ENCODE peak calls at places on chromosomes 2 and 18, in six cellular contexts. T is transverse colon, G is uterus, U is MM.1S, C is tibial artery, R is endodermal cell. B is an unnamed sample. For H3K9me3, the result is how much of the 10 kb centered on the place peaks cover.

GRCh38 chr2:156891609-156892008 is 365.9 kb upstream of the GALNT5 start:
- DNase-seq in U (no peak), G (no peak), C (no peak), T (no peak), R (no peak), B (no peak)

GRCh38 chr18:26088482-26088881 is 1.9 kb downstream of the SS18 start:
- DNase-seq in T (no peak), R (no peak), C (no peak), G (no peak), U (peak), B (no peak)

GRCh38 chr2:134290363-134290762 is 36.5 kb downstream of the MGAT5 start:
- DNase-seq in U (no peak), T (no peak), C (no peak), R (no peak), G (no peak), B (no peak)

GRCh38 chr2:121858406-121858805 is 103.0 kb downstream of the TSN start:
- DNase-seq in U (no peak), T (no peak), G (no peak), R (no peak), C (no peak), B (no peak)

GRCh38 chr2:217276433-217276832 is 416.6 kb upstream of the TNP1 start:
- DNase-seq in R (no peak), G (no peak), U (no peak), T (no peak), C (no peak), B (no peak)

GRCh38 chr2:42053791-42054656 is 6.2 kb downstream of the PKDCC start:
- DNase-seq in R (no peak), G (peak), C (peak), T (peak), U (no peak), B (no peak)

GRCh38 chr2:7867858-7868257 is 814.0 kb upstream of the ID2 start:
- DNase-seq in G (no peak), U (no peak), R (peak), T (no peak), C (no peak), B (no peak)

GRCh38 chr18:8380926-8381325 is 228.3 kb upstream of the RAB12 start:
- DNase-seq in C (no peak), R (no peak), T (no peak), G (no peak), U (no peak), B (no peak)

GRCh38 chr2:69652206-69652605 is 8.7 kb upstream of the AAK1 start:
- DNase-seq in G (no peak), T (no peak), U (no peak), R (no peak), C (no peak), B (no peak)

GRCh38 chr2:33529771-33530481 is 53.5 kb downstream of the RASGRP3 start:
- DNase-seq in R (no peak), C (no peak), G (no peak), T (no peak), U (no peak), B (no peak)

GRCh38 chr2:200619275-200619674 is 33.5 kb downstream of the AOX1 start:
- DNase-seq in U (no peak), T (no peak), C (no peak), G (no peak), R (no peak), B (no peak)

GRCh38 chr18:62339106-62339988 is 14.2 kb downstream of the TNFRSF11A start:
- DNase-seq in U (no peak), G (no peak), T (peak), R (peak), C (no peak), B (no peak)

GRCh38 chr2:240964221-240964853 is 34.1 kb upstream of the SNED1 start:
- DNase-seq in G (peak), C (peak), T (no peak), R (peak), U (no peak), B (no peak)

GRCh38 chr2:209413615-209414014 is 10.2 kb upstream of the MAP2 start:
- DNase-seq in G (no peak), R (no peak), U (no peak), C (no peak), T (no peak), B (no peak)

GRCh38 chr18:3466872-3467271 is 16.9 kb downstream of the TGIF1 start:
- DNase-seq in R (peak), U (no peak), C (no peak), G (no peak), T (no peak), B (no peak)

DNA sequence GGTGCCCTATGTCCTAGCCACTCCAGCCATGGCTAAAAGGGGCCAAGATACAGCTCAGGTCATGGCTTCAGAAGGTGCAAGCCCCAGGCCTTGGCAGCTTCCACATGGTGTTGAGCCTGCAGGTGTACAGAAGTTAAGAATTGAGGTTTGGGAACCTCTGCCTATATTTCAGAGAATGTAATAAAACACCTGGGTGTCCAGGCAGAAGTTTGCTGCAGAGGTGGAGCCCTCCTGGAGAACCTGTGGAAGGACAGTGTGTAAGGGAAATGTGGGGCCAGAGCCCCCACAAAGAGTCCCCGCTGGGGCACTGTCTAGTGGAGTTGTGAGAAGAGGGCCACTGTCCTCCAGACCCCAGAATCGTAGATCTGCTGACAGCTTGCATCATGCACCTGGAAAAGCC is 74.1 kb downstream of the SMIM21 start:
- DNase-seq in C (no peak), R (no peak), U (no peak), G (no peak), T (no peak), B (no peak)
- H3K9me3 ChIP-seq in C (under half), R (under half), U (under half), G (under half), T (under half), B (under half)

GRCh38 chr2:206282746-206283145 is 8.3 kb downstream of the ZDBF2 start:
- DNase-seq in G (no peak), U (no peak), R (no peak), C (no peak), T (no peak), B (no peak)

GRCh38 chr2:206289391-206289790 is 14.9 kb downstream of the ZDBF2 start:
- DNase-seq in C (no peak), R (no peak), G (no peak), T (no peak), U (no peak), B (no peak)

DNA sequence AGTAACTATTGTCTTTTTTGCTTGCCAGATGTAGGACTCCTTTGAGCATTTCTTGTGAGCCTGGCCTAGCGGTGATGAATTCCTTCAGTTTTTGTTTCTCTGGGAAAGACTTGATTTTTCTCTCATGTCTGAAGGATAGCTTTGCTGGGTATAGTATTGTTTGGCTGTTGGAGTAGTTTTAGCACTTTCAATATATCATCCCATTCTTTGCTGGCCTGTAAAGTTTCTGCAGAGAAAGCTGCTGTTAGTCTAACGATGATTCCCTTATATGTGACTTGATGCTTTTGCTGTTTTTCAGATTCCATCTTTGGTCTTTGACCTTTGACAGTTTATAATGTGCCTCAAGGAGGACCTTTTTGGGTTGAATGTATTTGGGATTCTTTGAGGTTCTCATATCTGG is 12.7 kb downstream of the ZDBF2 start:
- DNase-seq in U (no peak), R (no peak), T (no peak), C (no peak), G (no peak), B (no peak)
- H3K9me3 ChIP-seq in U (under half), R (under half), T (under half), C (under half), G (under half), B (under half)

GRCh38 chr2:204730588-204730987 is 185.3 kb downstream of the PARD3B start:
- DNase-seq in R (no peak), T (no peak), U (no peak), C (no peak), G (no peak), B (no peak)

GRCh38 chr2:204731996-204732395 is 186.7 kb downstream of the PARD3B start:
- DNase-seq in G (no peak), T (no peak), R (no peak), U (no peak), C (no peak), B (no peak)

GRCh38 chr2:204726831-204727230 is 181.6 kb downstream of the PARD3B start:
- DNase-seq in T (no peak), G (no peak), C (no peak), R (no peak), U (no peak), B (no peak)

GRCh38 chr2:204725693-204726092 is 180.4 kb downstream of the PARD3B start:
- DNase-seq in G (no peak), T (no peak), R (no peak), U (no peak), C (no peak), B (no peak)

DNA sequence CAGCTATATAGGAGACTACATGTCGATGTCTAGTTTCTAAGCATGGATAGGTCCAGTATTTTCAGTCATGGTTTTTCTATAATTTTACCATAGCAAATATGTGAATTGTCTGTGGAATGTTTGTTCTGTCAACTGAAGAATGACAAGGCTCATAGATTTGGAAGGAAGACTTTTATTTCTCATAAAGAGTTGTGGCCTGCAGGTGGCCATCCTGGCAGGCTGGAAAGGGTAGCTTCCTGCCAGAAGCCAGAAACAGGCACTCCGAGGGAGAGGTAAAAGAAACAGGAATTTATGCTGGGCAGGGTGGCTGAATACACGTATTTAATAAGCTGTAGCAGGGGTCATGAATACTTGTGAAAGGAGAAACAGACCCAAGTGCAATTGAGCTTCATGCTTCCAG is 182.1 kb downstream of the PARD3B start:
- DNase-seq in R (peak), C (no peak), G (no peak), T (no peak), U (no peak), B (no peak)
- H3K9me3 ChIP-seq in R (under half), C (under half), G (under half), T (under half), U (under half), B (under half)

GRCh38 chr2:879540-879939 is 71.1 kb upstream of the SNTG2 start:
- DNase-seq in U (no peak), R (peak), C (no peak), G (no peak), T (no peak), B (no peak)
- H3K9me3 ChIP-seq in U (under half), R (under half), C (under half), G (under half), T (under half), B (under half)

DNA sequence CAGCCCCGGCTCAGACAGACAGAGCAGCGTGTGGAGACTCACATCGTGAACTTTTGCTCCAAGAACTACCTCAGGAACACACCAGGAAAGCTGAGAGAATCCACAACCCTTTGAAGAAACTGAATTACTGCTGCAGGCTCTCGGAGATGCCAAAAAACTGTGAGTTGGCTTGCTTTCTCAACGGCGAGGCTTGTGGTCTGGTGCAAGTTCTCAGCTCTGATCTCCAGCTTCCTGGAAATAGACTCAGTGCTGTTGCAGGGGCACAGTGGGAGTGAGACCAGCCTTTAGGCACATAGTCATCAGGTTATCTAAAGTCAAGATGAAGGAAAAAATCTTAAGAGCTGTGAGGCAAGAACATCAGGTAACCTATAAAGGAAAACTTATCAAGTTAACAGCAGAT is 273.7 kb upstream of the LRATD1 start:
- DNase-seq in C (no peak), R (no peak), U (no peak), T (no peak), G (no peak), B (no peak)
- H3K9me3 ChIP-seq in C (under half), R (under half), U (under half), T (under half), G (under half), B (under half)

GRCh38 chr2:13332060-13332459 is 615.3 kb downstream of the TRIB2 start:
- DNase-seq in C (no peak), G (no peak), T (no peak), U (no peak), R (no peak), B (no peak)

GRCh38 chr2:13335862-13336535 is 619.3 kb downstream of the TRIB2 start:
- DNase-seq in R (no peak), T (no peak), U (no peak), C (no peak), G (no peak), B (no peak)

GRCh38 chr2:13334545-13334944 is 617.8 kb downstream of the TRIB2 start:
- DNase-seq in G (no peak), U (no peak), T (no peak), R (no peak), C (no peak), B (no peak)
- H3K9me3 ChIP-seq in G (under half), U (under half), T (under half), R (half or more), C (under half), B (under half)

DNA sequence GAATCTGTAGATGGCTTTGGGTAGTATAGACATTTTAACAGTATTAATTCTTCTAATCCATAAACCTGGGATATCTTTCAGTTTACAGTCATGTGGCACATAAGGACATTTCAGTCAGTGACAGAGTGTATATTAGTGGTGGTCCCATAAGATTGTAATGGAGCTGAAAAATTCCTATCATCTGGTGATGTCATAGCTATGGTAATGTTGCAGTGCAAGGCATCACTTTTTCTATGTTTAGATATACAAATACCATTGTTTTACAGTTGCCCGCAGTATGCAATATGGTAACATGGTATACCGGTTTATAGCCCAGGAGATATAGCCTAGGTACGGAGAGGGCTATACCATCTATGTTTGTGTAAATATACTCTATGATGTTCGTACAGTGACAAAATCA is 9.7 kb downstream of the CCDC150 start:
- DNase-seq in R (no peak), T (no peak), C (no peak), G (no peak), U (no peak), B (no peak)
- H3K9me3 ChIP-seq in R (half or more), T (under half), C (under half), G (under half), U (under half), B (under half)

GRCh38 chr2:116094196-116094595 is 1651.8 kb downstream of the DPP10 start:
- DNase-seq in U (no peak), G (no peak), C (no peak), R (peak), T (no peak), B (no peak)
- H3K9me3 ChIP-seq in U (under half), G (under half), C (under half), R (under half), T (under half), B (under half)

GRCh38 chr2:174368691-174369090 is 26.8 kb upstream of the SCRN3 start:
- DNase-seq in R (no peak), C (no peak), G (no peak), U (no peak), T (no peak), B (no peak)

GRCh38 chr2:174365583-174365982 is 29.9 kb upstream of the SCRN3 start:
- DNase-seq in U (no peak), T (no peak), R (no peak), G (no peak), C (no peak), B (no peak)

GRCh38 chr2:174362949-174363348 is 28.2 kb downstream of the SP9 start:
- DNase-seq in U (no peak), G (no peak), T (no peak), R (no peak), C (no peak), B (no peak)

GRCh38 chr2:174364628-174365027 is 29.9 kb downstream of the SP9 start:
- DNase-seq in U (no peak), T (no peak), R (no peak), C (no peak), G (no peak), B (no peak)
- H3K9me3 ChIP-seq in U (under half), T (under half), R (half or more), C (under half), G (under half), B (under half)

GRCh38 chr2:4368907-4369306 is 665.5 kb downstream of the DCDC2C start:
- DNase-seq in R (no peak), G (no peak), C (no peak), T (no peak), U (no peak), B (no peak)
- H3K9me3 ChIP-seq in R (under half), G (under half), C (under half), T (under half), U (under half), B (under half)